ENCODE peak calls at places on chromosome 17, in ten cellular contexts. T, Q, V, K, M, R, I, O, D and P are unnamed samples.

GRCh38 chr17:50206604-50207293 is 5.3 kb upstream of the COL1A1 start:
- DNase-seq in T (no peak), Q (peak), V (no peak), K (peak), M (peak), R (no peak), I (no peak), O (no peak), D (peak), P (no peak)

GRCh38 chr17:2852211-2852610 is 56.0 kb downstream of the RAP1GAP2 start:
- DNase-seq in T (no peak), Q (no peak), V (no peak), K (no peak), M (no peak), R (no peak), I (no peak), O (no peak), D (no peak), P (no peak)

GRCh38 chr17:19867654-19868395 is at the start of gene ULK2:
- DNase-seq in T (peak), Q (peak), V (peak), K (peak), M (peak), R (peak), I (peak), O (peak), D (peak), P (no peak)

GRCh38 chr17:38451030-38451839 is 23.0 kb downstream of the ARHGAP23 start:
- DNase-seq in T (no peak), Q (peak), V (no peak), K (no peak), M (peak), R (no peak), I (no peak), O (no peak), D (no peak), P (no peak)

GRCh38 chr17:75313941-75314550 is 24.8 kb upstream of the SLC25A19 start:
- DNase-seq in T (no peak), Q (no peak), V (peak), K (no peak), M (peak), R (no peak), I (no peak), O (no peak), D (no peak), P (peak)

GRCh38 chr17:12850996-12851395 is 61.7 kb downstream of the ARHGAP44 start:
- DNase-seq in T (no peak), Q (no peak), V (no peak), K (no peak), M (no peak), R (no peak), I (no peak), O (no peak), D (no peak), P (no peak)

GRCh38 chr17:4648741-4649140 is 7.3 kb upstream of the ALOX15 start:
- DNase-seq in T (no peak), Q (no peak), V (no peak), K (no peak), M (no peak), R (no peak), I (no peak), O (no peak), D (no peak), P (no peak)

GRCh38 chr17:76145231-76146052 is 4.4 kb upstream of the FOXJ1 start:
- DNase-seq in T (no peak), Q (no peak), V (no peak), K (no peak), M (no peak), R (no peak), I (no peak), O (no peak), D (peak), P (no peak)

GRCh38 chr17:80007939-80008338 is 27.7 kb downstream of the TBC1D16 start:
- DNase-seq in T (no peak), Q (no peak), V (no peak), K (no peak), M (no peak), R (no peak), I (no peak), O (no peak), D (no peak), P (no peak)

GRCh38 chr17:71821512-71821911 is 299.3 kb upstream of the SOX9 start:
- DNase-seq in T (no peak), Q (no peak), V (no peak), K (no peak), M (no peak), R (no peak), I (no peak), O (no peak), D (no peak), P (no peak)

GRCh38 chr17:49987681-49988441 is 7.2 kb downstream of the DLX3 start:
- DNase-seq in T (no peak), Q (no peak), V (peak), K (no peak), M (no peak), R (peak), I (no peak), O (no peak), D (peak), P (no peak)

GRCh38 chr17:67377727-67378443 is 804 bp downstream of the PITPNC1 start:
- DNase-seq in T (no peak), Q (peak), V (peak), K (peak), M (peak), R (peak), I (peak), O (peak), D (peak), P (no peak)

GRCh38 chr17:19857640-19858039 is 10.1 kb downstream of the ULK2 start:
- DNase-seq in T (no peak), Q (no peak), V (no peak), K (no peak), M (no peak), R (no peak), I (no peak), O (no peak), D (no peak), P (no peak)

GRCh38 chr17:37488009-37488604 is 1.6 kb upstream of the DUSP14 start:
- DNase-seq in T (peak), Q (no peak), V (peak), K (no peak), M (peak), R (peak), I (no peak), O (no peak), D (no peak), P (no peak)

GRCh38 chr17:79003661-79004411 is 5.7 kb downstream of the CANT1 start:
- DNase-seq in T (no peak), Q (no peak), V (no peak), K (peak), M (no peak), R (no peak), I (no peak), O (no peak), D (no peak), P (peak)

GRCh38 chr17:72702998-72703397 is 389.5 kb downstream of the SLC39A11 start:
- DNase-seq in T (no peak), Q (no peak), V (no peak), K (no peak), M (peak), R (no peak), I (no peak), O (no peak), D (no peak), P (no peak)

GRCh38 chr17:79203016-79203415 is 128.4 kb downstream of the ENGASE start:
- DNase-seq in T (no peak), Q (no peak), V (no peak), K (no peak), M (no peak), R (no peak), I (no peak), O (no peak), D (no peak), P (no peak)

GRCh38 chr17:16929281-16929680 is 42.6 kb downstream of the TNFRSF13B start:
- DNase-seq in T (no peak), Q (no peak), V (no peak), K (no peak), M (no peak), R (no peak), I (no peak), O (no peak), D (no peak), P (no peak)

GRCh38 chr17:49951362-49952080 is 17.5 kb upstream of the DLX4 start:
- DNase-seq in T (no peak), Q (no peak), V (peak), K (peak), M (no peak), R (no peak), I (no peak), O (no peak), D (no peak), P (no peak)

GRCh38 chr17:79623786-79624657 is 13.2 kb upstream of the RBFOX3 start:
- DNase-seq in T (no peak), Q (peak), V (no peak), K (no peak), M (no peak), R (no peak), I (no peak), O (peak), D (peak), P (no peak)

GRCh38 chr17:31754239-31754945 is 104.7 kb downstream of the COPRS start:
- DNase-seq in T (peak), Q (no peak), V (no peak), K (no peak), M (peak), R (no peak), I (no peak), O (no peak), D (no peak), P (no peak)

GRCh38 chr17:12047977-12048376 is 27.3 kb downstream of the MAP2K4 start:
- DNase-seq in T (no peak), Q (no peak), V (peak), K (no peak), M (no peak), R (no peak), I (no peak), O (no peak), D (no peak), P (no peak)

GRCh38 chr17:41678411-41678906 is 10.2 kb upstream of the EIF1 start:
- DNase-seq in T (no peak), Q (no peak), V (no peak), K (no peak), M (peak), R (no peak), I (no peak), O (no peak), D (peak), P (no peak)

GRCh38 chr17:72502940-72503341 is 382.1 kb downstream of the SOX9 start:
- DNase-seq in T (no peak), Q (no peak), V (no peak), K (no peak), M (peak), R (no peak), I (no peak), O (no peak), D (no peak), P (no peak)

GRCh38 chr17:66494023-66494803 is 191.8 kb downstream of the PRKCA start:
- DNase-seq in T (peak), Q (no peak), V (no peak), K (no peak), M (peak), R (no peak), I (no peak), O (no peak), D (no peak), P (no peak)

GRCh38 chr17:73462830-73463229 is 151.0 kb upstream of the CDC42EP4 start:
- DNase-seq in T (no peak), Q (no peak), V (no peak), K (no peak), M (no peak), R (no peak), I (no peak), O (no peak), D (no peak), P (no peak)

GRCh38 chr17:77892469-77893143 is 65.9 kb upstream of the TNRC6C start:
- DNase-seq in T (peak), Q (no peak), V (no peak), K (no peak), M (no peak), R (no peak), I (no peak), O (no peak), D (peak), P (no peak)

GRCh38 chr17:19341641-19342610 is 20.6 kb downstream of the B9D1 start:
- DNase-seq in T (no peak), Q (no peak), V (no peak), K (no peak), M (peak), R (no peak), I (no peak), O (no peak), D (peak), P (no peak)

GRCh38 chr17:38786372-38786771 is 13.0 kb downstream of the PIP4K2B start:
- DNase-seq in T (no peak), Q (no peak), V (peak), K (no peak), M (no peak), R (no peak), I (no peak), O (no peak), D (no peak), P (no peak)

GRCh38 chr17:77444653-77445029 is 303.9 kb downstream of the SEC14L1 start:
- DNase-seq in T (no peak), Q (no peak), V (no peak), K (peak), M (peak), R (no peak), I (no peak), O (no peak), D (no peak), P (no peak)

GRCh38 chr17:19501219-19501618 is 32.4 kb upstream of the SLC47A1 start:
- DNase-seq in T (no peak), Q (no peak), V (no peak), K (no peak), M (no peak), R (no peak), I (no peak), O (no peak), D (no peak), P (no peak)

GRCh38 chr17:46795379-46795952 is 23.0 kb downstream of the WNT3 start:
- DNase-seq in T (peak), Q (no peak), V (no peak), K (no peak), M (no peak), R (no peak), I (no peak), O (no peak), D (no peak), P (no peak)

GRCh38 chr17:8696951-8697745 is 47.5 kb downstream of the CCDC42 start:
- DNase-seq in T (no peak), Q (no peak), V (no peak), K (peak), M (peak), R (no peak), I (no peak), O (no peak), D (no peak), P (no peak)

GRCh38 chr17:78558181-78558850 is 18.9 kb downstream of the DNAH17 start:
- DNase-seq in T (peak), Q (no peak), V (no peak), K (no peak), M (no peak), R (no peak), I (no peak), O (no peak), D (no peak), P (no peak)

GRCh38 chr17:15260376-15261062 is 4.6 kb downstream of the PMP22 start:
- DNase-seq in T (no peak), Q (peak), V (peak), K (peak), M (peak), R (peak), I (peak), O (peak), D (peak), P (peak)
- TF ChIP-seq POLR2A in T (peak), Q (peak), V (peak), K (no peak), M (peak), R (peak), I (no peak), O (peak), D (no peak), P (peak)

GRCh38 chr17:59094921-59095530 is 11.7 kb downstream of the TRIM37 start:
- DNase-seq in T (no peak), Q (no peak), V (no peak), K (no peak), M (no peak), R (no peak), I (no peak), O (no peak), D (no peak), P (no peak)
- H3K27ac ChIP-seq in T (no peak), Q (no peak), V (no peak), K (no peak), M (no peak), R (no peak), I (no peak), O (no peak), D (no peak), P (no peak)

DNA sequence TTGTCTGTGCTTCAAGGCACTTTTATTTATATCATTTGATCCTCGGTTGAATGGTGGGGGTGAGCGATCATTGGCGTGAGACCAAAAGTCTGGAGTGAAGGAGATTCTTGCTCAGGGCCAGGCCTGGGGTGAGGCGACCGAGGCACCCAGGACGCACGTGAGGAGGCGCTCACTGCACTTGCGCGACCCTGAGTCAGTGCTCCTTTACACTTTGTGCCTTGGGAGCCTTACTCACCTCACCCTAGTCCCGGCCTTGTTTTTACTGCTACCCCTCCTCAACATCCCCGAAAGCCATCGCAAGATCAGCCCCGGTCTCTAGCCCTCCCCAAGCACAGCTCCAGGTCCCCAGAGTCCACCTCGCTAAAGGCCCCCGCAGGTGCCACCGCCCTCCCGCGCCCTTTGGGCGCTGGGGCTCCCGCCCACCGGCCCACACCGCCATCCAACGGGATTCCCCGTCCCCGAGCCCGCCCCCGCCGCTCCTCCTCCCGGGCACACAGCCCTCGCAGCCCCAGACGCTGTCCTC is 496 bp downstream of the EZH1 start:
- DNase-seq in T (peak), Q (peak), V (peak), K (peak), M (peak), R (peak), I (peak), O (peak), D (peak), P (peak)
- TF ChIP-seq POLR2A in T (no peak), Q (no peak), V (no peak), K (no peak), M (no peak), R (no peak), I (no peak), O (no peak), D (no peak), P (no peak)

DNA sequence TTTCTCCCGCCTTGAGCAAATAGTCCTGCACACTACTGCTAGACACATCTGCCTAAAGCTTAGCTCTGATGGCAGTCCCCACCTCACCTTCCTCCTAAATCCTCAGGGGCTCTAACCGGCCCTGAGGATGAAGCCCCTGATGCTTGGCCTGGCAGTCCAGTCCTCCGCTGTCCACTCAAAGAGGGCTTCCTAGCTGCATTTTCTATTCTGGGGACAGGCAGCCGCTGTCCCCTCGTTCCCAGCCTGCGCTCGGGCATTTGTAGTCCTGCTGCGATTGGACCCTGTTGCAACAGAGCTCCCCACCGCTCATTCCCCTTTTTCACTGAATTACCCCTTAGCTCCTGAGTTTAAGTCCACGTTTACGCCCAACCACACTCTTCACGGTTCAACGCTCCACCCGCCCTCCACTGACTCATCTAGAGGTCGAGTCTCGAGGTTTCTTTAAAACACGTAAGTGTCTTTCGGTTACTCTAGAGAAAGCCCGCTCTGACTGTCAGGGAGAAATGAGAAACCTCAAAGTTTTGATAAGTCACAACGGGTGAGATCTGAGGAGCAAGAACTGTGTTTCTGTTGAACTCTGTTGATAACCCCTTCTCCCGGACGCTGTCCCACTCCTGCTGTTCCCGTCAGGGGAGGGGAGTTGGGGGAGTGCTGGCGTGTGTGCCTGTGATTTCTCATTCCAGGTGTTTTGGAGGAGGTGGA is 4.5 kb downstream of the CCR7 start:
- DNase-seq in T (no peak), Q (no peak), V (no peak), K (no peak), M (peak), R (no peak), I (peak), O (no peak), D (peak), P (no peak)
- H3K27ac ChIP-seq in T (no peak), Q (peak), V (no peak), K (no peak), M (peak), R (peak), I (peak), O (peak), D (peak), P (no peak)